ENCODE peak calls at places on chromosomes 5 and 9, in ten cellular contexts. One of them, this sample, is unnamed.

GRCh38 chr5:119011186-119011585 is 22.8 kb upstream of the DTWD2 start:
- DNase-seq in nucleus accumbens: no peak
- DNase-seq in SK-N-SH: no peak
- DNase-seq in caudate nucleus: no peak
- DNase-seq in activated CD8-positive, alpha-beta memory T cell treated with anti-CD3 and anti-CD28 coated beads, Interleukin-2, amount 10 ng/mL, durations not matched to agents 7 days and 5 days: no peak
- DNase-seq in dorsolateral prefrontal cortex: no peak
- DNase-seq in HCEC 1CT: no peak
- DNase-seq in aorta: no peak
- DNase-seq in GM19239: no peak
- DNase-seq in stimulated activated CD8-positive, alpha-beta memory T cell treated with anti-CD3 and anti-CD28 coated beads, Interleukin-7, amount 100 ng/mL, for 1 hour: no peak
- DNase-seq in this sample: no peak

GRCh38 chr5:118553662-118554061 is 434.7 kb downstream of the DTWD2 start:
- DNase-seq in nucleus accumbens: no peak
- DNase-seq in stimulated activated CD8-positive, alpha-beta memory T cell treated with anti-CD3 and anti-CD28 coated beads, Interleukin-7, amount 100 ng/mL, for 1 hour: no peak
- DNase-seq in aorta: peak
- DNase-seq in GM19239: no peak
- DNase-seq in dorsolateral prefrontal cortex: no peak
- DNase-seq in SK-N-SH: no peak
- DNase-seq in caudate nucleus: no peak
- DNase-seq in HCEC 1CT: peak
- DNase-seq in activated CD8-positive, alpha-beta memory T cell treated with anti-CD3 and anti-CD28 coated beads, Interleukin-2, amount 10 ng/mL, durations not matched to agents 7 days and 5 days: no peak
- DNase-seq in this sample: no peak

GRCh38 chr5:119269061-119269579 is 86.7 kb upstream of the TNFAIP8 start:
- DNase-seq in stimulated activated CD8-positive, alpha-beta memory T cell treated with anti-CD3 and anti-CD28 coated beads, Interleukin-7, amount 100 ng/mL, for 1 hour: no peak
- DNase-seq in SK-N-SH: peak
- DNase-seq in activated CD8-positive, alpha-beta memory T cell treated with anti-CD3 and anti-CD28 coated beads, Interleukin-2, amount 10 ng/mL, durations not matched to agents 7 days and 5 days: peak
- DNase-seq in dorsolateral prefrontal cortex: peak
- DNase-seq in aorta: no peak
- DNase-seq in nucleus accumbens: no peak
- DNase-seq in HCEC 1CT: peak
- DNase-seq in caudate nucleus: no peak
- DNase-seq in GM19239: no peak
- DNase-seq in this sample: no peak

GRCh38 chr5:89399553-89399952 is 516.6 kb upstream of the MEF2C start:
- DNase-seq in activated CD8-positive, alpha-beta memory T cell treated with anti-CD3 and anti-CD28 coated beads, Interleukin-2, amount 10 ng/mL, durations not matched to agents 7 days and 5 days: no peak
- DNase-seq in caudate nucleus: no peak
- DNase-seq in nucleus accumbens: no peak
- DNase-seq in GM19239: no peak
- DNase-seq in stimulated activated CD8-positive, alpha-beta memory T cell treated with anti-CD3 and anti-CD28 coated beads, Interleukin-7, amount 100 ng/mL, for 1 hour: no peak
- DNase-seq in SK-N-SH: no peak
- DNase-seq in aorta: no peak
- DNase-seq in dorsolateral prefrontal cortex: no peak
- DNase-seq in HCEC 1CT: peak
- DNase-seq in this sample: no peak

GRCh38 chr9:38671748-38672147 is 48.2 kb downstream of the FAM240B start:
- DNase-seq in activated CD8-positive, alpha-beta memory T cell treated with anti-CD3 and anti-CD28 coated beads, Interleukin-2, amount 10 ng/mL, durations not matched to agents 7 days and 5 days: no peak
- DNase-seq in GM19239: no peak
- DNase-seq in nucleus accumbens: no peak
- DNase-seq in dorsolateral prefrontal cortex: no peak
- DNase-seq in HCEC 1CT: no peak
- DNase-seq in aorta: no peak
- DNase-seq in SK-N-SH: no peak
- DNase-seq in stimulated activated CD8-positive, alpha-beta memory T cell treated with anti-CD3 and anti-CD28 coated beads, Interleukin-7, amount 100 ng/mL, for 1 hour: no peak
- DNase-seq in caudate nucleus: no peak
- DNase-seq in this sample: no peak

GRCh38 chr9:75152416-75152815 is 64.1 kb downstream of the OSTF1 start:
- DNase-seq in activated CD8-positive, alpha-beta memory T cell treated with anti-CD3 and anti-CD28 coated beads, Interleukin-2, amount 10 ng/mL, durations not matched to agents 7 days and 5 days: peak
- DNase-seq in HCEC 1CT: no peak
- DNase-seq in SK-N-SH: no peak
- DNase-seq in aorta: no peak
- DNase-seq in stimulated activated CD8-positive, alpha-beta memory T cell treated with anti-CD3 and anti-CD28 coated beads, Interleukin-7, amount 100 ng/mL, for 1 hour: peak
- DNase-seq in dorsolateral prefrontal cortex: no peak
- DNase-seq in GM19239: no peak
- DNase-seq in caudate nucleus: no peak
- DNase-seq in nucleus accumbens: no peak
- DNase-seq in this sample: no peak

GRCh38 chr9:127033784-127034183 is 88.7 kb downstream of the ANGPTL2 start:
- DNase-seq in caudate nucleus: no peak
- DNase-seq in HCEC 1CT: peak
- DNase-seq in SK-N-SH: no peak
- DNase-seq in aorta: no peak
- DNase-seq in dorsolateral prefrontal cortex: no peak
- DNase-seq in activated CD8-positive, alpha-beta memory T cell treated with anti-CD3 and anti-CD28 coated beads, Interleukin-2, amount 10 ng/mL, durations not matched to agents 7 days and 5 days: no peak
- DNase-seq in nucleus accumbens: no peak
- DNase-seq in GM19239: no peak
- DNase-seq in stimulated activated CD8-positive, alpha-beta memory T cell treated with anti-CD3 and anti-CD28 coated beads, Interleukin-7, amount 100 ng/mL, for 1 hour: no peak
- DNase-seq in this sample: no peak

GRCh38 chr5:122924203-122924602 is 78.8 kb downstream of the SNX24 start:
- DNase-seq in SK-N-SH: no peak
- DNase-seq in HCEC 1CT: no peak
- DNase-seq in stimulated activated CD8-positive, alpha-beta memory T cell treated with anti-CD3 and anti-CD28 coated beads, Interleukin-7, amount 100 ng/mL, for 1 hour: no peak
- DNase-seq in dorsolateral prefrontal cortex: no peak
- DNase-seq in nucleus accumbens: no peak
- DNase-seq in aorta: peak
- DNase-seq in GM19239: no peak
- DNase-seq in activated CD8-positive, alpha-beta memory T cell treated with anti-CD3 and anti-CD28 coated beads, Interleukin-2, amount 10 ng/mL, durations not matched to agents 7 days and 5 days: no peak
- DNase-seq in caudate nucleus: no peak
- DNase-seq in this sample: no peak

This sample was measured in BE2C.